ENCODE peak calls at places on chromosomes 2 and 18, in seven cellular contexts. P is PC-3; F is K562; L is ovary; C is CD4-positive, alpha-beta T cell; J is iPS DF 6.9; U is SK-N-SH. O is an unnamed sample.

GRCh38 chr2:127625146-127625943 is 20.6 kb upstream of the GPR17 start:
- DNase-seq in P (no peak), F (no peak), L (no peak), C (no peak), J (no peak), U (no peak), O (no peak)

GRCh38 chr2:240384711-240385450 is 50.6 kb upstream of the GPC1 start:
- DNase-seq in P (no peak), F (no peak), L (no peak), C (no peak), J (no peak), U (no peak), O (no peak)

GRCh38 chr2:43472527-43473194 is 123.2 kb downstream of the THADA start:
- DNase-seq in P (peak), F (no peak), L (no peak), C (no peak), J (no peak), U (no peak), O (no peak)

GRCh38 chr2:165758276-165758675 is 35.8 kb downstream of the GALNT3 start:
- DNase-seq in P (peak), F (no peak), L (no peak), C (no peak), J (no peak), U (peak), O (no peak)

GRCh38 chr18:23982154-23983071 is 32.1 kb upstream of the TTC39C start:
- DNase-seq in P (peak), F (no peak), L (peak), C (no peak), J (no peak), U (peak), O (no peak)

GRCh38 chr2:40488927-40489677 is 37.2 kb upstream of the SLC8A1 start:
- DNase-seq in P (no peak), F (no peak), L (no peak), C (no peak), J (no peak), U (no peak), O (no peak)

GRCh38 chr18:23479829-23480505 is 23.3 kb upstream of the RMC1 start:
- DNase-seq in P (no peak), F (no peak), L (no peak), C (no peak), J (no peak), U (no peak), O (no peak)

GRCh38 chr2:240585101-240585500 is 1.4 kb upstream of the CAPN10 start:
- DNase-seq in P (no peak), F (no peak), L (no peak), C (no peak), J (no peak), U (no peak), O (no peak)

GRCh38 chr2:29583104-29583503 is 338.3 kb downstream of the ALK start:
- DNase-seq in P (peak), F (no peak), L (no peak), C (no peak), J (no peak), U (no peak), O (no peak)

GRCh38 chr2:33205693-33206434 is 259.1 kb downstream of the LTBP1 start:
- DNase-seq in P (no peak), F (no peak), L (no peak), C (no peak), J (no peak), U (no peak), O (no peak)

GRCh38 chr2:56184500-56184996 is 758 bp downstream of the CCDC85A start:
- DNase-seq in P (peak), F (peak), L (no peak), C (no peak), J (no peak), U (no peak), O (peak)

GRCh38 chr18:27004056-27004829 is 138.7 kb upstream of the AQP4 start:
- DNase-seq in P (peak), F (no peak), L (no peak), C (no peak), J (no peak), U (peak), O (no peak)

DNA sequence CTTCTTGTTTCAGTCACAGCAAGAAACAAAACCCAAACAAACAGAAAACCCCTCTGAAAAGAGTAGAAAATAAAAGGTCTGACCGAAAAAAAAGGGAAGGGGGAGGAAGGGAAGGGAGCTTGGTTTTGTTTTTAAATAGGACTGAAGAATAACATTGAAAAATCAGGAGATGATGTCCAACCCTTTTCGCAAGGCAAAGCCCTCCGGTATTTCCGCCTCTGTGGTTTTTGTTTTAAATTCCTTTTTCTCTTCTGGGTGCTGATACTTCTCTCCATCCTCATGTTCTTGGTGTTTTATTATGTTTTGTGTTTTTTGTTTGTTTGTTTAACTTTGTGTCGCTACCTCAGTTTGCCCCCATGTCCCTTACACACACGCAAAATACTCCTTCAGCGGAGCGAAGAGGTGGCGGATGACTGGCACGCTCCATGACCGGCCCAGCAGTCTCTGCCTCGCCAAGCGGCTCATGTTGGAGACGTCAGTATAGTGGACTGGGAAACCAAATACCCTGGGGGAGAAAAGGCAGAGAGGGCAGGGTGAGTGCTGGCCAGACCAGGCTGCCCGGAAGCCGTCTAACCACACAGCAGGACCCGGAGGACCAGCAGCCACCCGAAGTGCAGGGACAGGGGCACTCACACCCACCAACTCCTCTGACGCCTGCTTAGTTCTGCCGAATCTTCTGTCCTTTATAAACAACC is 65.7 kb upstream of the POMC start:
- DNase-seq in P (no peak), F (no peak), L (no peak), C (no peak), J (no peak), U (no peak), O (no peak)
- H3K27ac ChIP-seq in P (no peak), F (no peak), L (no peak), C (no peak), J (no peak), U (no peak), O (peak)

DNA sequence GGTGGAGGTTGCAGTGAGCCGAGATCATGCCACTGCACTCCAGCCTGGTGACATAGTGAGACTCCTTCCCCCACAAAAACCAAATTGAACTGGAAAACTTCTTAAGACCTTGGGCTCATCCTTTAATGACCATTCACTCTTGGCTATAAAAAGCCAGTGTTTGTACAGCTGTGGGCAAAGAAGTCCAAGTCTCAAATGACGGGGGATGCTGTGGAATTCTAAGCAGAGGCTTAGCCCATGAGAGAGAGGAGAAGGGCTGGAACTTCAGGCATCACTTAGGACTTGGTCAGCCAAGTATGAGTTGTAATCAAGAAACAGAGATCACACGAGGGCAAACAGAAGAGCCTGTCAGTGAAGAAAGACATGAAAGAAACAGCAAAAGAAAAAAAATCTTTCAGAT is 79.3 kb upstream of the POU3F3 start:
- DNase-seq in P (no peak), F (no peak), L (no peak), C (no peak), J (no peak), U (no peak), O (no peak)
- H3K27ac ChIP-seq in P (no peak), F (no peak), L (no peak), C (no peak), J (no peak), U (no peak), O (no peak)

GRCh38 chr2:189178007-189178406 is 1.6 kb downstream of the COL5A2 start:
- DNase-seq in P (no peak), F (no peak), L (no peak), C (no peak), J (no peak), U (no peak), O (no peak)

GRCh38 chr2:189177441-189177840 is 2.1 kb downstream of the COL5A2 start:
- DNase-seq in P (no peak), F (no peak), L (no peak), C (no peak), J (no peak), U (no peak), O (no peak)

GRCh38 chr2:189181706-189182105 is 2.1 kb upstream of the COL5A2 start:
- DNase-seq in P (no peak), F (no peak), L (no peak), C (no peak), J (no peak), U (no peak), O (no peak)

GRCh38 chr2:189178726-189179606 is 595 bp downstream of the COL5A2 start:
- DNase-seq in P (no peak), F (no peak), L (peak), C (no peak), J (no peak), U (no peak), O (no peak)

GRCh38 chr2:189179607-189179979 is at the start of gene COL5A2:
- DNase-seq in P (no peak), F (no peak), L (peak), C (no peak), J (no peak), U (no peak), O (no peak)
- H3K27ac ChIP-seq in P (no peak), F (no peak), L (peak), C (no peak), J (no peak), U (peak), O (no peak)

DNA sequence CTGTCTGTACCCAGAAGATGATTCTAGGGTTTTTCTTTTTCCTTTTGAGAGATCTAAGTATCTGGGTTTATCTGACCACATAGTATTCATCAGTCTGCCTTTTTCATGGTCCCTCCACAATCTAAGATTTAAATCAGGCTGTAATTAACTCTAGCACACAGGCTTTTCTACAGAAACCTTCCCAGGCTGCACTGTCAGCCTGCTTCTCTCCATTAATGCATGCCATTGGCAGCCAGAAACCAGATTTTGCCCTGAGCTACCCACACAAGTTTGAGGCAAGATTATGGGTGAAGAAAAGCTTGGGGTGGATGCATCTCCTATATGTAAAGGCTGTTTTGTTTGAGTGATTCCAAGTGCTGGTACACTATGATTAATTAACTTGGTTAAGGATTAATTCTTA is 45.7 kb upstream of the EML4 start:
- DNase-seq in P (no peak), F (no peak), L (no peak), C (no peak), J (no peak), U (peak), O (no peak)
- H3K27ac ChIP-seq in P (no peak), F (no peak), L (no peak), C (peak), J (no peak), U (peak), O (no peak)

DNA sequence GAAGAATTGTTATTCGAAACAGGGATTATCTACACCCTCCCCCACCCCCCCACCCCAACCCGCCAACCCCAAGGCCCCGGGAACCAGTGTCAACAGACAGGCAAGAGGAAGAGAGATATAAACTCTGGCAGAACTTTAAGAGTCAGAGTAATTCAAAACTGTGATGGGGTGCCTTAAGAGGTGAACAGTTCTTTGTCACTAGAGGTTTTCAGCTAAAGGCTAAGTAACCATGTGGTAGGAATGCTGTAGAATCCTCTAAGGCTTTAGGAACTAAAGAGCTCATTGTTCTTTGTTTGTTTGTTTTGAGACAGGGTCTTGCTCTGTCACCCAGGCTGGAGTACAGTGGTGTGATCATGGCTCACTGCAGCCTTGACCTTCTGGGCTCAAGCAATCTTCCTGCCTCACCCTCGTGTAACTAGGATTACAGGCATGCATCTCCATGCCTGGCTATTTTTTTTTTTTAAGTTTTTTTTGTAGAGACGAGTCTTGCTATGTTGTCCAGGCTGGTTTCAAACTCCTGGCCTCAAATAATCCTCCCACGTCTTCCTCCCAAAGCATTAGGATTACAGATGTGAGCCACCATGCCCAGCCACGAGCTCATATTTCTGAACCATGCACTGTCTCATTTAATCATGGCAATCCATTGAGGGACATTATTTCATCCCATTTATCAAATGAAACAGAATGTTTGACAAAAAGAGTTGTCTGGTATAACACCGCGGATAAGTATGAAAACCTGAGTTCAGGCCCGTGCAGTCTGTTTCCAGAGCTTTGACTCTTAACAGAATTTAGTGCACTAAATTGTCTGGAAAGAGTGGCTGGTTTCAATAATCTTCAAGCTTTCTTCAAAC is 20.8 kb upstream of the TMEM17 start:
- DNase-seq in P (no peak), F (peak), L (no peak), C (no peak), J (no peak), U (no peak), O (no peak)
- H3K27ac ChIP-seq in P (no peak), F (no peak), L (peak), C (no peak), J (no peak), U (no peak), O (no peak)

GRCh38 chr2:38076710-38077430 is 919 bp upstream of the CYP1B1 start:
- DNase-seq in P (peak), F (peak), L (peak), C (no peak), J (no peak), U (peak), O (peak)

GRCh38 chr2:38074775-38075435 is 1.0 kb downstream of the CYP1B1 start:
- DNase-seq in P (peak), F (no peak), L (no peak), C (no peak), J (no peak), U (no peak), O (no peak)

GRCh38 chr2:38076250-38076709 is 329 bp upstream of the CYP1B1 start:
- DNase-seq in P (peak), F (no peak), L (peak), C (no peak), J (no peak), U (peak), O (peak)

GRCh38 chr2:38074047-38074774 is 1.7 kb downstream of the CYP1B1 start:
- DNase-seq in P (peak), F (no peak), L (no peak), C (no peak), J (no peak), U (peak), O (no peak)

GRCh38 chr2:38075436-38076249 is at the start of gene CYP1B1:
- DNase-seq in P (no peak), F (no peak), L (no peak), C (no peak), J (no peak), U (peak), O (no peak)
- H3K27ac ChIP-seq in P (peak), F (no peak), L (peak), C (no peak), J (no peak), U (peak), O (peak)

DNA sequence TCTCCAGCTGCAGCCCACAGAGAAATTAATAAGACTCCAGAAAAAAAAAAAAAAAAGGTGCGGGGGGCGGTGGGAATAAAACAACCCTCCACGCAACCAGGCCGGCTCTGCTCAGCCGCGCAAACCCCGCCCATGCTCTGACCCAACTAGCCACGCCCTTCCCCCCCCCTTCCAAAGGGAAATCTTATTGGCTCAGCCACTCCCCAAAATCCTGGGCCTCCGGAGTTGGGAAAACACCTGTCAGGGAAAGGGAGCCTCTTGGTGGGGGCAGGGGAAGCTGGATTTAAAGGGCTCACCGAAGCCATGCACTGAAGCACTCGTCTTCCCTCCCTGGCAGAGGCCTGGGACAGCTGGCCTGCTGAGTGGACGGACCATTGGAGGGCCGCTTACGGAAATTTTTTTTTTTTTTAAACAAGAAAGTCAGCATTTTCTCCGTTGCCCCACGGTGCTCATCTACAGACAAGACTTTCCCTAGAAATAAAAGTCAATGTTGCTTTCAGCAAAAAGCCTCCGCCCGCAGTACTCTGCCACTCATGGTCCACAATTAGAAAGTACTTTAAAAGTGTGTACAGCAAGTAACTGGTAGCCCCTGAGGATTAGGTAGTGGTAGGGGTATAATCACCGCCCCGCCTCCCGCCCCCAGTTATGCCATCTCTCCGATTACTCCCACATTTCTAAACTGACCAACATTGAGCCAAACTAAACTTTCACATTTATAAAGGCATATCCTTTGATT is 711 bp upstream of the ERBB4 start:
- DNase-seq in P (peak), F (peak), L (peak), C (no peak), J (no peak), U (peak), O (peak)
- H3K27ac ChIP-seq in P (no peak), F (no peak), L (no peak), C (no peak), J (no peak), U (no peak), O (peak)